ENCODE peak calls at places on chromosomes 5 and 9, in ten cellular contexts. B is pancreas, D is fibroblast of lung, J is sigmoid colon, N is H1, C is suprapubic skin, G is fibroblast of pulmonary artery, O is B cell, Z is H9, L is neural progenitor cell. M is an unnamed sample.

GRCh38 chr9:98658965-98659364 is 49.8 kb downstream of the GABBR2 start:
- DNase-seq in B (no peak), D (peak), J (no peak), N (no peak), C (no peak), G (peak), O (no peak), Z (no peak), L (no peak), M (no peak)

GRCh38 chr9:69249337-69249736 is 75.3 kb downstream of the TJP2 start:
- DNase-seq in B (no peak), D (peak), J (no peak), N (no peak), C (no peak), G (no peak), O (no peak), Z (no peak), L (peak), M (no peak)

GRCh38 chr9:137236936-137237421 is 4.1 kb upstream of the TUBB4B start:
- DNase-seq in B (no peak), D (no peak), J (no peak), N (no peak), C (no peak), G (no peak), O (no peak), Z (no peak), L (peak), M (no peak)

GRCh38 chr5:120655828-120656435 is 191.8 kb downstream of the PRR16 start:
- DNase-seq in B (no peak), D (peak), J (no peak), N (no peak), C (no peak), G (peak), O (no peak), Z (peak), L (peak), M (no peak)

GRCh38 chr9:126676685-126677143 is 63.0 kb downstream of the LMX1B start:
- DNase-seq in B (no peak), D (no peak), J (no peak), N (peak), C (no peak), G (no peak), O (no peak), Z (peak), L (peak), M (no peak)

GRCh38 chr9:2053883-2054845 is 39.0 kb downstream of the SMARCA2 start:
- DNase-seq in B (no peak), D (peak), J (peak), N (no peak), C (no peak), G (peak), O (peak), Z (no peak), L (no peak), M (no peak)

GRCh38 chr5:91383956-91384300 is 811 bp upstream of the ARRDC3 start:
- DNase-seq in B (no peak), D (no peak), J (no peak), N (no peak), C (no peak), G (no peak), O (no peak), Z (no peak), L (peak), M (no peak)

GRCh38 chr9:134676886-134677285 is 35.3 kb downstream of the COL5A1 start:
- DNase-seq in B (no peak), D (no peak), J (peak), N (no peak), C (no peak), G (no peak), O (no peak), Z (no peak), L (no peak), M (no peak)

GRCh38 chr5:68739752-68740151 is 354.1 kb upstream of the SLC30A5 start:
- DNase-seq in B (no peak), D (no peak), J (no peak), N (no peak), C (no peak), G (no peak), O (no peak), Z (no peak), L (no peak), M (no peak)

GRCh38 chr5:133819977-133820471 is 148.4 kb downstream of the C5orf15 start:
- DNase-seq in B (no peak), D (peak), J (no peak), N (no peak), C (no peak), G (no peak), O (no peak), Z (no peak), L (no peak), M (peak)

GRCh38 chr9:130321082-130321481 is 55.5 kb downstream of the HMCN2 start:
- DNase-seq in B (no peak), D (no peak), J (no peak), N (no peak), C (no peak), G (no peak), O (no peak), Z (no peak), L (no peak), M (no peak)

GRCh38 chr5:167661605-167662004 is 629.8 kb upstream of the WWC1 start:
- DNase-seq in B (no peak), D (no peak), J (no peak), N (no peak), C (no peak), G (no peak), O (no peak), Z (no peak), L (no peak), M (no peak)

GRCh38 chr9:2559212-2560152 is 62.1 kb upstream of the VLDLR start:
- DNase-seq in B (peak), D (peak), J (peak), N (no peak), C (no peak), G (peak), O (no peak), Z (no peak), L (no peak), M (no peak)

GRCh38 chr5:154701181-154701580 is 54.0 kb upstream of the LARP1 start:
- DNase-seq in B (no peak), D (no peak), J (no peak), N (no peak), C (no peak), G (no peak), O (no peak), Z (no peak), L (no peak), M (no peak)

GRCh38 chr9:71677209-71677608 is 91.1 kb downstream of the CEMIP2 start:
- DNase-seq in B (no peak), D (no peak), J (no peak), N (no peak), C (no peak), G (no peak), O (no peak), Z (no peak), L (no peak), M (no peak)

GRCh38 chr9:34651286-34651685 is 699 bp upstream of the IL11RA start:
- DNase-seq in B (no peak), D (peak), J (peak), N (no peak), C (no peak), G (peak), O (no peak), Z (no peak), L (no peak), M (no peak)

GRCh38 chr9:16884952-16885513 is 14.6 kb upstream of the BNC2 start:
- DNase-seq in B (no peak), D (peak), J (peak), N (no peak), C (no peak), G (peak), O (no peak), Z (no peak), L (no peak), M (no peak)

GRCh38 chr5:172647341-172648007 is 6.4 kb downstream of the NEURL1B start:
- DNase-seq in B (no peak), D (no peak), J (no peak), N (no peak), C (no peak), G (no peak), O (no peak), Z (no peak), L (no peak), M (no peak)

GRCh38 chr5:98109561-98110006 is 663.9 kb upstream of the RGMB start:
- DNase-seq in B (no peak), D (peak), J (no peak), N (no peak), C (no peak), G (peak), O (no peak), Z (no peak), L (no peak), M (no peak)

GRCh38 chr5:36744678-36745659 is 131.6 kb upstream of the NIPBL start:
- DNase-seq in B (peak), D (peak), J (peak), N (peak), C (peak), G (peak), O (peak), Z (peak), L (peak), M (peak)

GRCh38 chr5:87127956-87128687 is 139.6 kb upstream of the RASA1 start:
- DNase-seq in B (no peak), D (no peak), J (no peak), N (no peak), C (no peak), G (peak), O (no peak), Z (no peak), L (no peak), M (no peak)

GRCh38 chr5:125054106-125054505 is 307.7 kb upstream of the ZNF608 start:
- DNase-seq in B (no peak), D (no peak), J (no peak), N (no peak), C (no peak), G (no peak), O (no peak), Z (no peak), L (no peak), M (no peak)

DNA sequence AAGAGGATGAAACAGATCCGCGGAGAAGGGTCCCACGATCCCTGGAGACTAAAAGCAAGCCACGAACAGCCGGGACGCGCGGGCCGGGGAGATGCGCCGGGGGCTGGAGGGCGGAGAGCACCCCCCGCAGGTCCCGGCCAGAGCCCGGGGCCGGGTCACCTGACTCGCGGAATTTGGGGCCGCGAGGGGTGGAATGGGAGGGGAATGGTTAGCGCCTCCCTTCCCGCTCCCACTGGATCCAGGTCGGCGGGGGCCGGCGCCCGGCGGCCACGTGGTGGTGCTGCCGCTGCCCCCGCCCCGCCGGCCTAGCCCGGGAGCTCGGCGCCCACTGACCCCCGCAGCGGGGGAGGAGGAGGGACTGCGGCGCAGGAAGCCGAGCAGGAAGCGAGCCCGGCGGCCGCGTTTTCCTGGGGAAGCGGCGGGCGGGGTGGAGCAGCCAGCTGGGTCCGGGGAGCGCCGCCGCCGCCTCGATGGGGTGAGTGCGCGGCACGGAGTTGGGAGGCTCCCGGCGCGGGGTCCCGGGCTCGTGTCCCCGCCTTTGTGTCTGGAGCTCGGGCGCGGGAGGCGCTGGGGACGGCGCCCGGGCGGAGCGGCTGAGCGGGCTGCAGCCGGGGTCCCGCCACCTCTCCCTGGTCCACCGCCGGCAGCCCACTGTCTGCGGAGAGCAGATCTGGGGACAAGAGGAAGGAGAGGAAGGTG is at the start of gene RAI14:
- DNase-seq in B (peak), D (peak), J (peak), N (peak), C (peak), G (peak), O (no peak), Z (peak), L (peak), M (peak)
- TF ChIP-seq CTCF in B (no peak), D (no peak), J (no peak), N (no peak), C (peak), G (no peak), O (no peak), Z (no peak), L (no peak), M (no peak)

DNA sequence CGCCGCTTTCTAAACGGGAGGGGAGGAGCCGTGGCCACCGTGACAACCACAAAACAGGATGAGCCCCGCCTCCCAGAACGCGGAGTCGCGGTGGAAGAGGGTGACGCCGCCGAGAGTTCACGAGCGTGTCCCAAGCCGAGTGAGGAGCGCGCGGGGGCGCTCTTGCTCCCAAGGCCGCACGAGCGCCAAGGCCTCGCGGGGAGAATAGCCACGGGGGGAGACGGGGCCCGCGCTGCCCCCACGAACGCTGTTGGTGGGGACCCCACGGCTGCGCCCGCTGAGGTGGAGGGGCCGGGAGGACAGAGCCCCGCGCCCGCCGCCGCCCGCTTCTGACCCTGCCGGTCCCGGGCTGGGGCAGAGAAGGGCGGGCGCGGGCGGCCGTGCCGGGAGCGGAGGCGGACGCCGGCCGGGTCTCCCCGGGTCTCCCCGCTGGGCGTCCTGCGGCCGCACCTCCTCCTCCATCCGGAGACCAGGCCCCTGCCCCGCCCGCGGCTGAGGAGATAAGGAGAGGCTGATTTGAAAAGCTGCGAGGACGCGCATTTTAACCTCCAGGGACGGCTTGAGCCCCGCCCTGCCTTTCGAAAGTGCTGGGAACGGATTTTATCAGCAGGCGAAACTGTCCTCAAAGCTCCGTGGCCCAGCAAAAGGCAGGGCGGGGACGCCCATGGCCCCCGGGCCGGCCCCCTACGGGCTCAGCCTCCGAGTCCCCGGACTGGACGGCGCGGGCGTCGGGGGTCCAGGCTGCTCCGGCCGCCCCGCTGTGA is 3.8 kb upstream of the NKD2 start:
- DNase-seq in B (peak), D (no peak), J (peak), N (no peak), C (peak), G (peak), O (peak), Z (no peak), L (peak), M (peak)
- TF ChIP-seq CTCF in B (no peak), D (no peak), J (no peak), N (no peak), C (peak), G (peak), O (peak), Z (peak), L (peak), M (peak)

GRCh38 chr5:75681125-75681830 is 36.0 kb downstream of the POC5 start:
- DNase-seq in B (no peak), D (peak), J (no peak), N (no peak), C (no peak), G (peak), O (no peak), Z (no peak), L (peak), M (no peak)
- TF ChIP-seq CTCF in B (peak), D (no peak), J (peak), N (peak), C (peak), G (peak), O (peak), Z (peak), L (peak), M (peak)

DNA sequence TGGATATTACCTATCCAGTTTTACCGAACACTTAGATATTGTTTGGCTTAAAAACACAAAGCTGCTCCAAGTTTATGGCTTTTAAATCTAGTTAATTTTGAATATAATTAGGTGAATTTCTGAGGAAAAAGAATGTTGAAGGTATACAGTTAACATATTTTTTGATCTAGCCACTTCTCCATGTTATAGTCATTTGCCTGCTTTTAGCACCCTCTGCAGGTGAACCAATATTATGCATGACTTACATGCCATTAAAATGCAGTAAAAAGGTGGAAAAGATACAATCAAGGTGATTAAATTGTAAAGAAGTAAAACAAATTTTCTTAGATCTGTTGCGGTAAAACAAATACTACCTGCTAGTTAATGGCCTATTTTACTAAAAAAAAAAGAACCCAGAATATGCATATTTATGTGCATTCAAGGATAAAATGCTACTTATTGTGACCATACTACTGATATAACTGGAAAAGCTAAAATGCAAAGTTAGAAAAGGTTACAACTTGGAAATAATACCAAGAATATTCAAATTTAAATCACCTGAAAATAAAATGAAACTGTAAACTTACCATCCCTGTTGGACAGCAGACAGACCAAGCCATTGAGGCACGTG is 132.1 kb downstream of the AP3B1 start:
- DNase-seq in B (no peak), D (peak), J (no peak), N (no peak), C (no peak), G (peak), O (no peak), Z (no peak), L (peak), M (no peak)
- TF ChIP-seq CTCF in B (peak), D (peak), J (no peak), N (peak), C (no peak), G (peak), O (peak), Z (peak), L (peak), M (peak)

GRCh38 chr5:150438873-150439546 is 10.5 kb downstream of the RPS14 start:
- DNase-seq in B (no peak), D (no peak), J (no peak), N (no peak), C (no peak), G (peak), O (no peak), Z (peak), L (peak), M (no peak)
- TF ChIP-seq CTCF in B (peak), D (peak), J (no peak), N (peak), C (peak), G (peak), O (peak), Z (peak), L (peak), M (peak)

GRCh38 chr5:23742701-23743100 is 235.3 kb downstream of the PRDM9 start:
- DNase-seq in B (no peak), D (no peak), J (no peak), N (no peak), C (no peak), G (peak), O (no peak), Z (no peak), L (no peak), M (no peak)
- TF ChIP-seq CTCF in B (no peak), D (no peak), J (no peak), N (no peak), C (no peak), G (no peak), O (no peak), Z (peak), L (peak), M (peak)

DNA sequence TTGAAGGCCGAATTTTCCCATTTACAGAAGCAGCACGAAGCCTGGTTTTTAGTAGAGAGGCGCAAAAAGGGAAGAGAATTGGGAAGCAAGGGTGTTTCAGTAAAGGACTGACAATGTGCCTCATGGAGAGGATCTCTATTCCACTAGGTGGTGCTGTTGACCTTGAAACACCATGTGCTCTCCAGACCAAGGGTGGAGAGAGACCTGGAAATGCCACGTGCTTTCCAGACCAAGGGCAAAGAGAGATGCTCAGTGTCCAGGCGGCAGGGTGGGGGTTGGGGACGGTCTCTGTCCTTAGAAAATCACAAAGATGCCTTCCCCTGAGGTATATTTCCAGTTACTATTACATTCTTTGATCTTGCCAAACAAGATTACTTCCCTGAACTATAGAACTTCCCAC is 425.3 kb downstream of the CSNK1G3 start:
- DNase-seq in B (no peak), D (peak), J (peak), N (peak), C (no peak), G (peak), O (peak), Z (peak), L (peak), M (no peak)
- TF ChIP-seq CTCF in B (no peak), D (peak), J (peak), N (peak), C (peak), G (peak), O (peak), Z (peak), L (peak), M (peak)

GRCh38 chr5:38559427-38559826 is 3.0 kb upstream of the LIFR start:
- DNase-seq in B (no peak), D (peak), J (no peak), N (no peak), C (no peak), G (no peak), O (no peak), Z (no peak), L (no peak), M (no peak)
- TF ChIP-seq CTCF in B (no peak), D (no peak), J (no peak), N (no peak), C (no peak), G (no peak), O (no peak), Z (no peak), L (no peak), M (no peak)

GRCh38 chr5:71455427-71456361 is at the start of gene BDP1:
- DNase-seq in B (peak), D (peak), J (peak), N (peak), C (peak), G (peak), O (peak), Z (peak), L (peak), M (peak)
- TF ChIP-seq CTCF in B (no peak), D (peak), J (peak), N (peak), C (no peak), G (peak), O (peak), Z (peak), L (peak), M (peak)